ENCODE peak calls at places on chromosomes 4 and X, in four cellular contexts. One of them, this sample, is unnamed.
A peak's percentile ranks its signal among the peaks of the same experiment; 100 is the strongest.

GRCh38 chr4:113901994-113902787 is 77.3 kb downstream of the ARSJ start:
- DNase-seq in activated naive CD8-positive, alpha-beta T cell treated with anti-CD3 and anti-CD28 coated beads for 36 hours: peak; percentile 48
- DNase-seq in NCI-H1436: no peak
- DNase-seq in Caco-2: peak; percentile 39
- DNase-seq in this sample: peak; percentile 60

GRCh38 chr4:1278336-1278670 is 11.4 kb upstream of the MAEA start:
- DNase-seq in activated naive CD8-positive, alpha-beta T cell treated with anti-CD3 and anti-CD28 coated beads for 36 hours: no peak
- DNase-seq in Caco-2: no peak
- DNase-seq in NCI-H1436: no peak
- DNase-seq in this sample: no peak

GRCh38 chr4:125951275-125951887 is 636.6 kb downstream of the FAT4 start:
- DNase-seq in activated naive CD8-positive, alpha-beta T cell treated with anti-CD3 and anti-CD28 coated beads for 36 hours: no peak
- DNase-seq in NCI-H1436: no peak
- DNase-seq in Caco-2: no peak
- DNase-seq in this sample: no peak

GRCh38 chr4:11704136-11704535 is 275.4 kb upstream of the HS3ST1 start:
- DNase-seq in Caco-2: no peak
- DNase-seq in NCI-H1436: no peak
- DNase-seq in activated naive CD8-positive, alpha-beta T cell treated with anti-CD3 and anti-CD28 coated beads for 36 hours: no peak
- DNase-seq in this sample: no peak

GRCh38 chr4:111556861-111557260 is 588.4 kb upstream of the FAM241A start:
- DNase-seq in Caco-2: no peak
- DNase-seq in activated naive CD8-positive, alpha-beta T cell treated with anti-CD3 and anti-CD28 coated beads for 36 hours: no peak
- DNase-seq in NCI-H1436: no peak
- DNase-seq in this sample: no peak

GRCh38 chrX:40197071-40197470 is 99.3 kb upstream of the BCOR start:
- DNase-seq in Caco-2: peak; percentile 2
- DNase-seq in NCI-H1436: no peak
- DNase-seq in activated naive CD8-positive, alpha-beta T cell treated with anti-CD3 and anti-CD28 coated beads for 36 hours: no peak
- DNase-seq in this sample: no peak

GRCh38 chr4:137226900-137227299 is 305.4 kb downstream of the PCDH18 start:
- DNase-seq in NCI-H1436: no peak
- DNase-seq in activated naive CD8-positive, alpha-beta T cell treated with anti-CD3 and anti-CD28 coated beads for 36 hours: no peak
- DNase-seq in Caco-2: peak; percentile 6
- DNase-seq in this sample: no peak

GRCh38 chrX:88560673-88561330 is 186.2 kb upstream of the CPXCR1 start:
- DNase-seq in activated naive CD8-positive, alpha-beta T cell treated with anti-CD3 and anti-CD28 coated beads for 36 hours: no peak
- DNase-seq in Caco-2: peak; percentile 56
- DNase-seq in NCI-H1436: no peak
- DNase-seq in this sample: no peak

GRCh38 chr4:113874480-113874879 is 105.0 kb downstream of the ARSJ start:
- DNase-seq in Caco-2: no peak
- DNase-seq in NCI-H1436: no peak
- DNase-seq in activated naive CD8-positive, alpha-beta T cell treated with anti-CD3 and anti-CD28 coated beads for 36 hours: no peak
- DNase-seq in this sample: no peak

GRCh38 chr4:108426493-108426892 is 193.9 kb upstream of the RPL34 start:
- DNase-seq in activated naive CD8-positive, alpha-beta T cell treated with anti-CD3 and anti-CD28 coated beads for 36 hours: no peak
- DNase-seq in NCI-H1436: no peak
- DNase-seq in Caco-2: no peak
- DNase-seq in this sample: no peak

GRCh38 chr4:158193171-158193749 is 17.0 kb upstream of the TMEM144 start:
- DNase-seq in NCI-H1436: no peak
- DNase-seq in Caco-2: peak; percentile 37
- DNase-seq in activated naive CD8-positive, alpha-beta T cell treated with anti-CD3 and anti-CD28 coated beads for 36 hours: no peak
- DNase-seq in this sample: no peak

GRCh38 chr4:78644744-78645330 is 93.3 kb downstream of the ANXA3 start:
- DNase-seq in NCI-H1436: peak; percentile 45
- DNase-seq in Caco-2: peak; percentile 57
- DNase-seq in activated naive CD8-positive, alpha-beta T cell treated with anti-CD3 and anti-CD28 coated beads for 36 hours: peak; percentile 52
- DNase-seq in this sample: no peak

GRCh38 chr4:169485791-169486742 is 126.3 kb downstream of the NEK1 start:
- DNase-seq in NCI-H1436: peak; percentile 47
- DNase-seq in Caco-2: peak; percentile 53
- DNase-seq in activated naive CD8-positive, alpha-beta T cell treated with anti-CD3 and anti-CD28 coated beads for 36 hours: peak; percentile 8
- DNase-seq in this sample: no peak

GRCh38 chr4:48315728-48316630 is 25.4 kb upstream of the SLAIN2 start:
- DNase-seq in NCI-H1436: peak; percentile 24
- DNase-seq in activated naive CD8-positive, alpha-beta T cell treated with anti-CD3 and anti-CD28 coated beads for 36 hours: peak; percentile 3
- DNase-seq in Caco-2: peak; percentile 50
- DNase-seq in this sample: no peak

GRCh38 chr4:6892909-6893202 is 16.8 kb upstream of the TBC1D14 start:
- DNase-seq in activated naive CD8-positive, alpha-beta T cell treated with anti-CD3 and anti-CD28 coated beads for 36 hours: no peak
- DNase-seq in NCI-H1436: no peak
- DNase-seq in Caco-2: no peak
- DNase-seq in this sample: no peak

GRCh38 chrX:19912-20571 is 261.1 kb upstream of the PLCXD1 start:
- DNase-seq in activated naive CD8-positive, alpha-beta T cell treated with anti-CD3 and anti-CD28 coated beads for 36 hours: no peak
- DNase-seq in Caco-2: no peak
- DNase-seq in NCI-H1436: no peak
- DNase-seq in this sample: peak; percentile 3

GRCh38 chr4:90798948-90799347 is 671.8 kb downstream of the CCSER1 start:
- DNase-seq in Caco-2: no peak
- DNase-seq in activated naive CD8-positive, alpha-beta T cell treated with anti-CD3 and anti-CD28 coated beads for 36 hours: no peak
- DNase-seq in NCI-H1436: no peak
- DNase-seq in this sample: no peak

GRCh38 chr4:76459291-76459723 is 24.3 kb downstream of the SHROOM3 start:
- DNase-seq in Caco-2: peak; percentile 21
- DNase-seq in activated naive CD8-positive, alpha-beta T cell treated with anti-CD3 and anti-CD28 coated beads for 36 hours: no peak
- DNase-seq in NCI-H1436: no peak
- DNase-seq in this sample: no peak

GRCh38 chrX:42714981-42715688 is 62.8 kb downstream of the PPP1R2C start:
- DNase-seq in NCI-H1436: peak; percentile 27
- DNase-seq in activated naive CD8-positive, alpha-beta T cell treated with anti-CD3 and anti-CD28 coated beads for 36 hours: peak; percentile 21
- DNase-seq in Caco-2: no peak
- DNase-seq in this sample: peak; percentile 9

GRCh38 chrX:41085883-41086626 is 810 bp downstream of the USP9X start:
- DNase-seq in activated naive CD8-positive, alpha-beta T cell treated with anti-CD3 and anti-CD28 coated beads for 36 hours: peak; percentile 37
- DNase-seq in Caco-2: peak; percentile 60
- DNase-seq in NCI-H1436: no peak
- DNase-seq in this sample: peak; percentile 11

GRCh38 chr4:72283357-72283756 is 251.6 kb downstream of the NPFFR2 start:
- DNase-seq in activated naive CD8-positive, alpha-beta T cell treated with anti-CD3 and anti-CD28 coated beads for 36 hours: no peak
- DNase-seq in Caco-2: no peak
- DNase-seq in NCI-H1436: no peak
- DNase-seq in this sample: no peak

This sample was measured in effector memory CD4-positive, alpha-beta T cell.